ENCODE peak calls at places on chromosomes 7 and 10, in four cellular contexts. P, H, D and A are unnamed samples.

GRCh38 chr10:132632091-132632561 is 94.5 kb downstream of the INPP5A start:
- DNase-seq in D (no peak), P (no peak), H (no peak), A (no peak)

GRCh38 chr10:43226851-43227845 is 39.7 kb downstream of the RASGEF1A start:
- DNase-seq in H (no peak), P (no peak), D (no peak), A (no peak)

GRCh38 chr7:152336754-152337368 is 98.9 kb downstream of the KMT2C start:
- DNase-seq in H (peak; percentile 10), P (no peak), D (no peak), A (peak; percentile 62)

GRCh38 chr10:127851661-127852205 is 41.0 kb downstream of the CLRN3 start:
- DNase-seq in H (no peak), D (no peak), P (no peak), A (no peak)

GRCh38 chr10:31947144-31947926 is 18.7 kb upstream of the ARHGAP12 start:
- DNase-seq in H (no peak), D (no peak), P (no peak), A (peak; percentile 79)

GRCh38 chr10:53930648-53931047 is 870.4 kb downstream of the PCDH15 start:
- DNase-seq in D (no peak), H (no peak), P (no peak), A (no peak)

GRCh38 chr7:48299580-48300169 is 128.4 kb downstream of the ABCA13 start:
- DNase-seq in P (peak; percentile 51), H (peak; percentile 55), D (no peak), A (peak; percentile 59)

GRCh38 chr7:140189917-140190316 is 13.1 kb upstream of the KDM7A start:
- DNase-seq in D (no peak), H (no peak), P (no peak), A (no peak)

GRCh38 chr10:80500572-80501380 is 36.9 kb upstream of the SH2D4B start:
- DNase-seq in D (peak; percentile 27), H (peak; percentile 56), P (no peak), A (no peak)

GRCh38 chr7:7924303-7924702 is 44.3 kb upstream of the GLCCI1 start:
- DNase-seq in H (no peak), D (no peak), P (no peak), A (no peak)

GRCh38 chr10:89516149-89516832 is 19.1 kb downstream of the SLC16A12 start:
- DNase-seq in H (no peak), P (no peak), D (no peak), A (peak; percentile 42)

GRCh38 chr10:110304394-110304779 is 333 bp downstream of the SMNDC1 start:
- DNase-seq in D (no peak), P (no peak), H (peak; percentile 33), A (no peak)

GRCh38 chr10:77532068-77532467 is 105.5 kb downstream of the KCNMA1 start:
- DNase-seq in P (no peak), D (no peak), H (no peak), A (no peak)

GRCh38 chr7:27167916-27168264 is 2.6 kb upstream of the HOXA9 start:
- DNase-seq in H (no peak), P (no peak), D (no peak), A (no peak)

GRCh38 chr7:76236226-76236625 is 34.5 kb downstream of the SRRM3 start:
- DNase-seq in H (no peak), D (no peak), P (no peak), A (no peak)

GRCh38 chr7:96995406-96996110 is 9.8 kb upstream of the DLX6 start:
- DNase-seq in D (no peak), H (no peak), P (no peak), A (no peak)

GRCh38 chr10:6581750-6582697 is 1.9 kb upstream of the PRKCQ start:
- DNase-seq in P (no peak), H (peak; percentile 44), D (no peak), A (no peak)

GRCh38 chr10:51711519-51711891 is 12.1 kb upstream of the CSTF2T start:
- DNase-seq in H (no peak), D (no peak), P (no peak), A (no peak)

GRCh38 chr10:78899996-78900714 is 168.6 kb upstream of the ZMIZ1 start:
- DNase-seq in H (no peak), D (no peak), P (no peak), A (no peak)

GRCh38 chr7:52114509-52114908 is 797.9 kb upstream of the COBL start:
- DNase-seq in D (no peak), H (no peak), P (no peak), A (no peak)

GRCh38 chr7:39609084-39609461 is 14.3 kb upstream of the RALA start:
- DNase-seq in H (no peak), P (no peak), D (no peak), A (no peak)

GRCh38 chr10:5094265-5095205 is at the start of gene AKR1C3:
- DNase-seq in D (no peak), H (no peak), P (no peak), A (peak; percentile 80)

GRCh38 chr10:103889121-103889720 is 28.8 kb downstream of the STN1 start:
- DNase-seq in D (no peak), H (no peak), P (no peak), A (no peak)

GRCh38 chr10:116084166-116084565 is 188.8 kb downstream of the GFRA1 start:
- DNase-seq in H (no peak), D (no peak), P (no peak), A (no peak)

GRCh38 chr10:11810313-11810766 is 12.8 kb upstream of the PROSER2 start:
- DNase-seq in P (no peak), H (no peak), D (no peak), A (no peak)

GRCh38 chr10:110401401-110402076 is 96.2 kb upstream of the DUSP5 start:
- DNase-seq in H (no peak), D (no peak), P (no peak), A (no peak)

GRCh38 chr10:102654969-102655368 is 10.7 kb downstream of the TRIM8 start:
- DNase-seq in P (no peak), D (no peak), H (no peak), A (no peak)

GRCh38 chr10:78458983-78459638 is 425.4 kb downstream of the RPS24 start:
- DNase-seq in H (no peak), D (no peak), P (no peak), A (peak; percentile 11)

GRCh38 chr10:117609095-117609821 is 66.7 kb downstream of the EMX2 start:
- DNase-seq in D (no peak), H (no peak), P (no peak), A (no peak)

GRCh38 chr7:33250421-33250827 is 121.1 kb downstream of the BBS9 start:
- DNase-seq in D (no peak), H (no peak), P (no peak), A (no peak)

GRCh38 chr10:129604333-129605032 is 137.4 kb downstream of the MGMT start:
- DNase-seq in H (no peak), D (no peak), P (no peak), A (no peak)

GRCh38 chr7:35418716-35419425 is 165.0 kb upstream of the TBX20 start:
- DNase-seq in P (no peak), H (no peak), D (no peak), A (no peak)

GRCh38 chr10:34323197-34323596 is 491.9 kb downstream of the PARD3 start:
- DNase-seq in P (no peak), H (no peak), D (no peak), A (no peak)

GRCh38 chr10:59342723-59343122 is 19.6 kb downstream of the FAM13C start:
- DNase-seq in P (no peak), D (no peak), H (no peak), A (no peak)

GRCh38 chr10:133481086-133481643 is 27.4 kb downstream of the SCART1 start:
- DNase-seq in P (no peak), H (no peak), D (no peak), A (no peak)